ENCODE peak calls at places on chromosome 10, in six cellular contexts. One of them, this sample, is unnamed.

GRCh38 chr10:122236690-122237306 is 34.3 kb upstream of the BTBD16 start:
- DNase-seq in CD4-positive, CD25-positive, alpha-beta regulatory T cell: no peak
- DNase-seq in IMR-90: no peak
- DNase-seq in SJSA1: no peak
- DNase-seq in CD4-positive, alpha-beta T cell: no peak
- DNase-seq in pancreas: no peak
- DNase-seq in this sample: no peak

GRCh38 chr10:5046410-5046809 is 42.8 kb upstream of the AKR1C2 start:
- DNase-seq in CD4-positive, CD25-positive, alpha-beta regulatory T cell: no peak
- DNase-seq in IMR-90: no peak
- DNase-seq in SJSA1: no peak
- DNase-seq in CD4-positive, alpha-beta T cell: no peak
- DNase-seq in pancreas: no peak
- DNase-seq in this sample: no peak

GRCh38 chr10:35884657-35885071 is 242.6 kb upstream of the FZD8 start:
- DNase-seq in CD4-positive, CD25-positive, alpha-beta regulatory T cell: no peak
- DNase-seq in IMR-90: no peak
- DNase-seq in SJSA1: no peak
- DNase-seq in CD4-positive, alpha-beta T cell: no peak
- DNase-seq in pancreas: peak
- DNase-seq in this sample: no peak

GRCh38 chr10:88065384-88066049 is 202.1 kb downstream of the PTEN start:
- DNase-seq in CD4-positive, CD25-positive, alpha-beta regulatory T cell: peak
- DNase-seq in IMR-90: no peak
- DNase-seq in SJSA1: no peak
- DNase-seq in CD4-positive, alpha-beta T cell: no peak
- DNase-seq in pancreas: no peak
- DNase-seq in this sample: no peak

GRCh38 chr10:43857206-43857952 is 208.7 kb upstream of the ZNF32 start:
- DNase-seq in CD4-positive, CD25-positive, alpha-beta regulatory T cell: peak
- DNase-seq in IMR-90: peak
- DNase-seq in SJSA1: peak
- DNase-seq in CD4-positive, alpha-beta T cell: no peak
- DNase-seq in pancreas: no peak
- DNase-seq in this sample: no peak

GRCh38 chr10:110368556-110368955 is 63.8 kb upstream of the SMNDC1 start:
- DNase-seq in CD4-positive, CD25-positive, alpha-beta regulatory T cell: no peak
- DNase-seq in IMR-90: no peak
- DNase-seq in SJSA1: no peak
- DNase-seq in CD4-positive, alpha-beta T cell: no peak
- DNase-seq in pancreas: no peak
- DNase-seq in this sample: no peak

GRCh38 chr10:32379314-32379949 is 32.5 kb upstream of the EPC1 start:
- DNase-seq in CD4-positive, CD25-positive, alpha-beta regulatory T cell: peak
- DNase-seq in IMR-90: peak
- DNase-seq in SJSA1: no peak
- DNase-seq in CD4-positive, alpha-beta T cell: peak
- DNase-seq in pancreas: no peak
- DNase-seq in this sample: peak

GRCh38 chr10:63504145-63504881 is 16.9 kb upstream of the REEP3 start:
- DNase-seq in CD4-positive, CD25-positive, alpha-beta regulatory T cell: no peak
- DNase-seq in IMR-90: no peak
- DNase-seq in SJSA1: no peak
- DNase-seq in CD4-positive, alpha-beta T cell: no peak
- DNase-seq in pancreas: no peak
- DNase-seq in this sample: no peak

GRCh38 chr10:88110355-88110754 is 246.9 kb downstream of the PTEN start:
- DNase-seq in CD4-positive, CD25-positive, alpha-beta regulatory T cell: no peak
- DNase-seq in IMR-90: peak
- DNase-seq in SJSA1: peak
- DNase-seq in CD4-positive, alpha-beta T cell: no peak
- DNase-seq in pancreas: no peak
- DNase-seq in this sample: no peak

GRCh38 chr10:105594301-105594700 is 953.2 kb downstream of the SORCS3 start:
- DNase-seq in CD4-positive, CD25-positive, alpha-beta regulatory T cell: no peak
- DNase-seq in IMR-90: no peak
- DNase-seq in SJSA1: no peak
- DNase-seq in CD4-positive, alpha-beta T cell: no peak
- DNase-seq in pancreas: no peak
- DNase-seq in this sample: no peak

GRCh38 chr10:63883861-63884260 is 362.7 kb downstream of the REEP3 start:
- DNase-seq in CD4-positive, CD25-positive, alpha-beta regulatory T cell: no peak
- DNase-seq in IMR-90: no peak
- DNase-seq in SJSA1: no peak
- DNase-seq in CD4-positive, alpha-beta T cell: no peak
- DNase-seq in pancreas: no peak
- DNase-seq in this sample: no peak

GRCh38 chr10:31701546-31701945 is 227.1 kb downstream of the ARHGAP12 start:
- DNase-seq in CD4-positive, CD25-positive, alpha-beta regulatory T cell: no peak
- DNase-seq in IMR-90: no peak
- DNase-seq in SJSA1: no peak
- DNase-seq in CD4-positive, alpha-beta T cell: no peak
- DNase-seq in pancreas: no peak
- DNase-seq in this sample: no peak

GRCh38 chr10:46240684-46241565 is 45.9 kb upstream of the ANTXRL start:
- DNase-seq in CD4-positive, CD25-positive, alpha-beta regulatory T cell: no peak
- DNase-seq in IMR-90: no peak
- DNase-seq in SJSA1: peak
- DNase-seq in CD4-positive, alpha-beta T cell: no peak
- DNase-seq in pancreas: no peak
- DNase-seq in this sample: no peak

GRCh38 chr10:44857363-44858016 is 53.6 kb upstream of the TMEM72 start:
- DNase-seq in CD4-positive, CD25-positive, alpha-beta regulatory T cell: peak
- DNase-seq in IMR-90: peak
- DNase-seq in SJSA1: peak
- DNase-seq in CD4-positive, alpha-beta T cell: peak
- DNase-seq in pancreas: peak
- DNase-seq in this sample: peak

GRCh38 chr10:22251751-22252285 is 34.0 kb upstream of the EBLN1 start:
- DNase-seq in CD4-positive, CD25-positive, alpha-beta regulatory T cell: peak
- DNase-seq in IMR-90: no peak
- DNase-seq in SJSA1: peak
- DNase-seq in CD4-positive, alpha-beta T cell: peak
- DNase-seq in pancreas: peak
- DNase-seq in this sample: peak

GRCh38 chr10:53702489-53702888 is 929.9 kb upstream of the MBL2 start:
- DNase-seq in CD4-positive, CD25-positive, alpha-beta regulatory T cell: no peak
- DNase-seq in IMR-90: no peak
- DNase-seq in SJSA1: no peak
- DNase-seq in CD4-positive, alpha-beta T cell: no peak
- DNase-seq in pancreas: no peak
- DNase-seq in this sample: peak

GRCh38 chr10:96673318-96674099 is 46.8 kb downstream of the PIK3AP1 start:
- DNase-seq in CD4-positive, CD25-positive, alpha-beta regulatory T cell: no peak
- DNase-seq in IMR-90: peak
- DNase-seq in SJSA1: no peak
- DNase-seq in CD4-positive, alpha-beta T cell: no peak
- DNase-seq in pancreas: no peak
- DNase-seq in this sample: peak

GRCh38 chr10:44920252-44920651 is 9.1 kb downstream of the TMEM72 start:
- DNase-seq in CD4-positive, CD25-positive, alpha-beta regulatory T cell: no peak
- DNase-seq in IMR-90: no peak
- DNase-seq in SJSA1: no peak
- DNase-seq in CD4-positive, alpha-beta T cell: no peak
- DNase-seq in pancreas: no peak
- DNase-seq in this sample: no peak

GRCh38 chr10:11451640-11452260 is 159.7 kb downstream of the USP6NL start:
- DNase-seq in CD4-positive, CD25-positive, alpha-beta regulatory T cell: no peak
- DNase-seq in IMR-90: no peak
- DNase-seq in SJSA1: no peak
- DNase-seq in CD4-positive, alpha-beta T cell: no peak
- DNase-seq in pancreas: no peak
- DNase-seq in this sample: no peak

GRCh38 chr10:125631806-125632205 is 51.2 kb downstream of the TEX36 start:
- DNase-seq in CD4-positive, CD25-positive, alpha-beta regulatory T cell: no peak
- DNase-seq in IMR-90: no peak
- DNase-seq in SJSA1: no peak
- DNase-seq in CD4-positive, alpha-beta T cell: no peak
- DNase-seq in pancreas: no peak
- DNase-seq in this sample: no peak

GRCh38 chr10:34522542-34522941 is 292.6 kb downstream of the PARD3 start:
- DNase-seq in CD4-positive, CD25-positive, alpha-beta regulatory T cell: peak
- DNase-seq in IMR-90: peak
- DNase-seq in SJSA1: no peak
- DNase-seq in CD4-positive, alpha-beta T cell: no peak
- DNase-seq in pancreas: no peak
- DNase-seq in this sample: no peak

DNA sequence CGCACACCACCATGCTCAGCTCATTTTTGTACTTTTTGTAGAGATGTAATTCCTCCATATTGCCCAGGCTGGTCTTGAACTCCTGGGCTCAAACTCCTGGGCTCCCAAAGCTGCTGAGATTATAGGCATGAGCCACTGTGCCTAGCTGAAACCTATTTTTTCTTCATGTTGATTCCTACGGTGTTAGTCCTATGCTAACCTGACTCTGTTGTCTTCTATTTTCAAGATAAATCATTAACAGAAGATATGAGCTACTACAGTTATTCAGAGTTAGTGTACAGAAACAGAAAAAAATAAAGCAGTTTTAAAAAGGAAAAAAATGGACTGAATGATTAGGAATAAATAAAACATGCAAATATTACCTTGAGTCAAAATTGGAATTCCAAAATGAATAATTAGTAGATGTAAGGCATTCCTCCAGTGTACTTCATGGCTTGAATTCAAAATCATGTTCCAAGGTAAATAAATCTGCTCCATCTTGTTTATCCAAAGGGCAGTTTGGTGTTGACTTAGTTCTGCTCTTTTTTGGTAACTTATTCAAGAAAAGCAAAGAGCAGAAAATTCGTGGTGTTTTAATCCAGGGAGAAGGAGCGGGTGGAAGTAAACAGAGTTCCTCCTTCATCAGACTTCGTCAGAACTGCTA is 185.8 kb downstream of the CACNB2 start:
- DNase-seq in CD4-positive, CD25-positive, alpha-beta regulatory T cell: no peak
- DNase-seq in IMR-90: peak
- DNase-seq in SJSA1: no peak
- DNase-seq in CD4-positive, alpha-beta T cell: no peak
- DNase-seq in pancreas: no peak
- DNase-seq in this sample: no peak
- H3K27ac ChIP-seq in CD4-positive, CD25-positive, alpha-beta regulatory T cell: no peak
- H3K27ac ChIP-seq in IMR-90: peak
- H3K27ac ChIP-seq in SJSA1: no peak
- H3K27ac ChIP-seq in CD4-positive, alpha-beta T cell: no peak
- H3K27ac ChIP-seq in pancreas: no peak
- H3K27ac ChIP-seq in this sample: peak

GRCh38 chr10:99926925-99927718 is 82.6 kb downstream of the DNMBP start:
- DNase-seq in CD4-positive, CD25-positive, alpha-beta regulatory T cell: no peak
- DNase-seq in IMR-90: peak
- DNase-seq in SJSA1: peak
- DNase-seq in CD4-positive, alpha-beta T cell: no peak
- DNase-seq in pancreas: no peak
- DNase-seq in this sample: peak
- H3K27ac ChIP-seq in CD4-positive, CD25-positive, alpha-beta regulatory T cell: no peak
- H3K27ac ChIP-seq in IMR-90: no peak
- H3K27ac ChIP-seq in SJSA1: no peak
- H3K27ac ChIP-seq in CD4-positive, alpha-beta T cell: no peak
- H3K27ac ChIP-seq in pancreas: no peak
- H3K27ac ChIP-seq in this sample: peak

GRCh38 chr10:70753026-70753663 is 32.0 kb downstream of the TBATA start:
- DNase-seq in CD4-positive, CD25-positive, alpha-beta regulatory T cell: no peak
- DNase-seq in IMR-90: no peak
- DNase-seq in SJSA1: no peak
- DNase-seq in CD4-positive, alpha-beta T cell: no peak
- DNase-seq in pancreas: peak
- DNase-seq in this sample: no peak

GRCh38 chr10:70751356-70751755 is 33.8 kb downstream of the TBATA start:
- DNase-seq in CD4-positive, CD25-positive, alpha-beta regulatory T cell: no peak
- DNase-seq in IMR-90: no peak
- DNase-seq in SJSA1: no peak
- DNase-seq in CD4-positive, alpha-beta T cell: no peak
- DNase-seq in pancreas: peak
- DNase-seq in this sample: no peak

GRCh38 chr10:70751991-70752390 is 33.2 kb downstream of the TBATA start:
- DNase-seq in CD4-positive, CD25-positive, alpha-beta regulatory T cell: no peak
- DNase-seq in IMR-90: no peak
- DNase-seq in SJSA1: no peak
- DNase-seq in CD4-positive, alpha-beta T cell: no peak
- DNase-seq in pancreas: peak
- DNase-seq in this sample: no peak

GRCh38 chr10:70752571-70752970 is 32.6 kb downstream of the TBATA start:
- DNase-seq in CD4-positive, CD25-positive, alpha-beta regulatory T cell: no peak
- DNase-seq in IMR-90: no peak
- DNase-seq in SJSA1: no peak
- DNase-seq in CD4-positive, alpha-beta T cell: no peak
- DNase-seq in pancreas: peak
- DNase-seq in this sample: no peak

GRCh38 chr10:70753841-70754621 is 31.1 kb downstream of the TBATA start:
- DNase-seq in CD4-positive, CD25-positive, alpha-beta regulatory T cell: no peak
- DNase-seq in IMR-90: peak
- DNase-seq in SJSA1: no peak
- DNase-seq in CD4-positive, alpha-beta T cell: no peak
- DNase-seq in pancreas: peak
- DNase-seq in this sample: peak
- H3K27ac ChIP-seq in CD4-positive, CD25-positive, alpha-beta regulatory T cell: no peak
- H3K27ac ChIP-seq in IMR-90: no peak
- H3K27ac ChIP-seq in SJSA1: no peak
- H3K27ac ChIP-seq in CD4-positive, alpha-beta T cell: no peak
- H3K27ac ChIP-seq in pancreas: no peak
- H3K27ac ChIP-seq in this sample: peak

GRCh38 chr10:103649654-103650423 is 156.3 kb downstream of the NEURL1 start:
- DNase-seq in CD4-positive, CD25-positive, alpha-beta regulatory T cell: no peak
- DNase-seq in IMR-90: no peak
- DNase-seq in SJSA1: no peak
- DNase-seq in CD4-positive, alpha-beta T cell: no peak
- DNase-seq in pancreas: no peak
- DNase-seq in this sample: no peak
- H3K27ac ChIP-seq in CD4-positive, CD25-positive, alpha-beta regulatory T cell: no peak
- H3K27ac ChIP-seq in IMR-90: no peak
- H3K27ac ChIP-seq in SJSA1: no peak
- H3K27ac ChIP-seq in CD4-positive, alpha-beta T cell: no peak
- H3K27ac ChIP-seq in pancreas: no peak
- H3K27ac ChIP-seq in this sample: no peak